ENCODE peak calls at places on chromosomes 2 and 18, in ten cellular contexts. H is CD4-positive, CD25-positive, alpha-beta regulatory T cell; Y is fibroblast of villous mesenchyme; V is tibial artery; X is NT2/D1; O is HCT116; J is CD8-positive, alpha-beta memory T cell; R is effector memory CD4-positive, alpha-beta T cell; L is cardiac fibroblast; E is fibroblast of pulmonary artery. N is an unnamed sample.

GRCh38 chr18:51621103-51621969 is 423.9 kb upstream of the MEX3C start:
- DNase-seq in H (no peak), Y (peak; percentile 26), V (no peak), X (peak; percentile 60), O (peak; percentile 1), J (no peak), R (no peak), L (peak; percentile 83), E (peak; percentile 84), N (peak; percentile 60)

GRCh38 chr2:218745559-218746469 is 35.2 kb downstream of the TTLL4 start:
- DNase-seq in H (no peak), Y (peak; percentile 31), V (no peak), X (no peak), O (peak; percentile 12), J (no peak), R (no peak), L (peak; percentile 93), E (peak; percentile 90), N (no peak)

GRCh38 chr2:113014067-113014466 is 8.8 kb downstream of the IL36A start:
- DNase-seq in H (no peak), Y (no peak), V (no peak), X (no peak), O (no peak), J (no peak), R (no peak), L (no peak), E (no peak), N (no peak)

GRCh38 chr18:24600076-24600654 is 139.7 kb downstream of the HRH4 start:
- DNase-seq in H (no peak), Y (peak; percentile 64), V (no peak), X (no peak), O (peak; percentile 27), J (no peak), R (no peak), L (peak; percentile 72), E (peak; percentile 76), N (peak; percentile 26)

GRCh38 chr18:3861495-3861894 is 411.5 kb downstream of the TGIF1 start:
- DNase-seq in H (no peak), Y (no peak), V (no peak), X (no peak), O (no peak), J (no peak), R (no peak), L (no peak), E (no peak), N (no peak)

GRCh38 chr2:231680992-231681852 is 27.1 kb upstream of the PTMA start:
- DNase-seq in H (no peak), Y (peak; percentile 87), V (peak; percentile 78), X (peak; percentile 87), O (no peak), J (no peak), R (no peak), L (peak; percentile 90), E (peak; percentile 81), N (peak; percentile 70)

GRCh38 chr2:236676131-236676873 is 106.7 kb downstream of the ACKR3 start:
- DNase-seq in H (no peak), Y (peak; percentile 20), V (no peak), X (no peak), O (no peak), J (no peak), R (no peak), L (peak; percentile 47), E (no peak), N (no peak)

GRCh38 chr2:112817082-112817481 is 19.5 kb downstream of the IL1B start:
- DNase-seq in H (no peak), Y (no peak), V (no peak), X (no peak), O (no peak), J (no peak), R (no peak), L (no peak), E (no peak), N (no peak)

GRCh38 chr18:67456691-67457090 is 59.8 kb downstream of the DSEL start:
- DNase-seq in H (no peak), Y (no peak), V (no peak), X (no peak), O (no peak), J (no peak), R (no peak), L (peak; percentile 50), E (peak; percentile 42), N (no peak)

GRCh38 chr2:113390133-113390849 is 47.2 kb upstream of the ZNG1B start:
- DNase-seq in H (peak; percentile 84), Y (peak; percentile 82), V (peak; percentile 42), X (peak; percentile 66), O (peak; percentile 72), J (peak; percentile 45), R (peak; percentile 22), L (peak; percentile 89), E (peak; percentile 85), N (peak; percentile 94)

GRCh38 chr2:85178154-85178553 is 45.0 kb downstream of the TCF7L1 start:
- DNase-seq in H (no peak), Y (no peak), V (no peak), X (no peak), O (no peak), J (no peak), R (no peak), L (no peak), E (no peak), N (no peak)

GRCh38 chr2:85181093-85181685 is 48.0 kb downstream of the TCF7L1 start:
- DNase-seq in H (no peak), Y (no peak), V (no peak), X (no peak), O (no peak), J (no peak), R (no peak), L (no peak), E (no peak), N (no peak)

GRCh38 chr2:85178980-85179411 is 45.8 kb downstream of the TCF7L1 start:
- DNase-seq in H (no peak), Y (no peak), V (no peak), X (no peak), O (no peak), J (no peak), R (no peak), L (no peak), E (no peak), N (no peak)

GRCh38 chr2:85180322-85181092 is 47.3 kb downstream of the TCF7L1 start:
- DNase-seq in H (no peak), Y (no peak), V (no peak), X (no peak), O (no peak), J (no peak), R (no peak), L (no peak), E (no peak), N (no peak)

GRCh38 chr2:85179541-85179940 is 46.3 kb downstream of the TCF7L1 start:
- DNase-seq in H (no peak), Y (no peak), V (no peak), X (no peak), O (no peak), J (no peak), R (no peak), L (no peak), E (no peak), N (no peak)
- H3K4me3 ChIP-seq in H (no peak overlapping the region), Y (no peak overlapping the region), V (no peak overlapping the region), X (no peak overlapping the region), O (no peak overlapping the region), J (no peak overlapping the region), R (no peak overlapping the region), L (no peak overlapping the region), E (no peak overlapping the region), N (no peak overlapping the region)

GRCh38 chr2:170818294-170819104 is 1.8 kb downstream of the GAD1 start:
- DNase-seq in H (no peak), Y (no peak), V (no peak), X (no peak), O (no peak), J (no peak), R (no peak), L (no peak), E (no peak), N (no peak)

GRCh38 chr2:170821631-170822291 is 5.1 kb downstream of the GAD1 start:
- DNase-seq in H (no peak), Y (no peak), V (no peak), X (no peak), O (no peak), J (no peak), R (no peak), L (no peak), E (no peak), N (no peak)

GRCh38 chr2:170817999-170818293 is 1.3 kb downstream of the GAD1 start:
- DNase-seq in H (no peak), Y (no peak), V (no peak), X (no peak), O (no peak), J (no peak), R (no peak), L (no peak), E (no peak), N (no peak)

GRCh38 chr2:170820647-170821630 is 4.3 kb downstream of the GAD1 start:
- DNase-seq in H (peak; percentile 49), Y (no peak), V (no peak), X (no peak), O (no peak), J (no peak), R (no peak), L (no peak), E (no peak), N (no peak)

GRCh38 chr2:170819941-170820646 is 3.4 kb downstream of the GAD1 start:
- DNase-seq in H (no peak), Y (no peak), V (no peak), X (no peak), O (no peak), J (no peak), R (no peak), L (no peak), E (no peak), N (no peak)
- H3K4me3 ChIP-seq in H (peak overlapping the region; percentile 88), Y (no peak overlapping the region), V (no peak overlapping the region), X (no peak overlapping the region), O (no peak overlapping the region), J (peak overlapping the region; percentile 53), R (peak overlapping the region; percentile 47), L (no peak overlapping the region), E (no peak overlapping the region), N (no peak overlapping the region)

DNA sequence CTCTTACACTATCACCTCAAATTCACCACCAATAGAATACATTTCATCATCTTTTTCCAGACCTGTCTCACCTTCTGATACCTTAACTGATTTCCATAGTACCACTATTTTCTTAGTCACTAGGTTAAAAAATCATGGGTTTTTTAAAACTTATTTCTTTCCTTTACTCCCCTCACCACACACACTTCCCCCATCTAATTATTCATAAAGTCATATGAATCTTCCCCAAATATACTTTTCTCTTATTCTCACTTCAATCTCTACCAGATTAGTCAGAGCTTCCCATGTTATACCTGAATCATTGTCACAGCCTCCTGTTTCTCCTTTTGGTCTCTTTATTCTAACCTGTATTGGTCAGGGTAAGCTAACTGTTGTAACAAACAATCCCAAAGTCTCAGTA is 696.3 kb downstream of the BCL11A start:
- DNase-seq in H (no peak), Y (no peak), V (no peak), X (no peak), O (no peak), J (no peak), R (no peak), L (no peak), E (no peak), N (no peak)
- H3K4me3 ChIP-seq in H (no peak overlapping the region), Y (no peak overlapping the region), V (no peak overlapping the region), X (no peak overlapping the region), O (no peak overlapping the region), J (no peak overlapping the region), R (no peak overlapping the region), L (no peak overlapping the region), E (no peak overlapping the region), N (no peak overlapping the region)

DNA sequence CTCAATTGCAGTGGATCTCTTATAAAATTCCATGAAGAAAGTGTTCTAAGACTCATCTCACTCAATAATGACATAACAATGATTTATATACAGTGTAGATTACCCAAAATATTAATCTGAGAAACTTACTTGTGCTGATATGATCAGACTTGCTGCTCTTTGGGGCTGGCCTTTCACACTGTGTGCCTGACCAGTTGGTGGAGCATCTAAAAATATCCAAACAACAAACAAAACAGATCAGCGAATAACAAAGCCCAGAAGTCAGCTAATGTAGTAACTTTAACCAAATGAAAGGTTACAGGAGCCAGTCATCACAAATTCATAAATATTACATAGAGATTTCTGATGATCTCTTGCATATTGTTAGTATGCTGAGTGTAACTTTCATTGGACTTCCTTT is 1466.8 kb upstream of the NXPH2 start:
- DNase-seq in H (no peak), Y (no peak), V (no peak), X (no peak), O (no peak), J (no peak), R (no peak), L (no peak), E (no peak), N (no peak)
- H3K4me3 ChIP-seq in H (no peak overlapping the region), Y (no peak overlapping the region), V (no peak overlapping the region), X (no peak overlapping the region), O (no peak overlapping the region), J (no peak overlapping the region), R (no peak overlapping the region), L (no peak overlapping the region), E (no peak overlapping the region), N (no peak overlapping the region)